ENCODE peak calls at places on chromosomes 11 and 22, in five cellular contexts. One of them, this sample, is unnamed.

GRCh38 chr11:65780770-65781151 is at the start of gene AP5B1:
- DNase-seq in adrenal gland: peak; percentile 55
- DNase-seq in spleen: peak; percentile 94
- DNase-seq in ovary: peak; percentile 48
- DNase-seq in prostate gland: peak; percentile 65
- DNase-seq in this sample: peak; percentile 50

GRCh38 chr11:117316197-117316961 is at the start of gene BACE1:
- DNase-seq in adrenal gland: peak; percentile 87
- DNase-seq in spleen: peak; percentile 86
- DNase-seq in prostate gland: peak; percentile 71
- DNase-seq in ovary: peak; percentile 86
- DNase-seq in this sample: peak; percentile 89

GRCh38 chr11:119316017-119316728 is 757 bp downstream of the MCAM start:
- DNase-seq in adrenal gland: peak; percentile 66
- DNase-seq in ovary: no peak
- DNase-seq in spleen: no peak
- DNase-seq in prostate gland: no peak
- DNase-seq in this sample: no peak

GRCh38 chr11:60905047-60905446 is 1.3 kb downstream of the PRPF19 start:
- DNase-seq in prostate gland: no peak
- DNase-seq in spleen: no peak
- DNase-seq in ovary: no peak
- DNase-seq in adrenal gland: no peak
- DNase-seq in this sample: no peak

GRCh38 chr11:120186408-120186798 is 24.4 kb upstream of the OAF start:
- DNase-seq in ovary: no peak
- DNase-seq in spleen: no peak
- DNase-seq in adrenal gland: no peak
- DNase-seq in prostate gland: no peak
- DNase-seq in this sample: no peak

GRCh38 chr11:95764267-95764898 is 25.2 kb downstream of the FAM76B start:
- DNase-seq in spleen: no peak
- DNase-seq in prostate gland: no peak
- DNase-seq in ovary: no peak
- DNase-seq in adrenal gland: no peak
- DNase-seq in this sample: no peak

GRCh38 chr11:100676901-100677300 is 10.2 kb upstream of the ARHGAP42 start:
- DNase-seq in prostate gland: no peak
- DNase-seq in adrenal gland: no peak
- DNase-seq in spleen: no peak
- DNase-seq in ovary: no peak
- DNase-seq in this sample: no peak

GRCh38 chr11:83521647-83522596 is 235.8 kb upstream of the CCDC90B start:
- DNase-seq in prostate gland: no peak
- DNase-seq in ovary: no peak
- DNase-seq in spleen: no peak
- DNase-seq in adrenal gland: no peak
- DNase-seq in this sample: no peak

GRCh38 chr11:117837070-117837776 is 12.7 kb upstream of the FXYD2 start:
- DNase-seq in spleen: peak; percentile 51
- DNase-seq in ovary: no peak
- DNase-seq in prostate gland: no peak
- DNase-seq in adrenal gland: no peak
- DNase-seq in this sample: peak; percentile 17

GRCh38 chr11:131579932-131580387 is 209.5 kb downstream of the NTM start:
- DNase-seq in spleen: no peak
- DNase-seq in adrenal gland: peak; percentile 25
- DNase-seq in ovary: no peak
- DNase-seq in prostate gland: no peak
- DNase-seq in this sample: peak; percentile 68

GRCh38 chr11:132523929-132524328 is 1008.4 kb downstream of the OPCML start:
- DNase-seq in adrenal gland: no peak
- DNase-seq in spleen: no peak
- DNase-seq in ovary: no peak
- DNase-seq in prostate gland: no peak
- DNase-seq in this sample: no peak

GRCh38 chr22:39453765-39454378 is 2.9 kb upstream of the MGAT3 start:
- DNase-seq in adrenal gland: no peak
- DNase-seq in spleen: no peak
- DNase-seq in prostate gland: no peak
- DNase-seq in ovary: no peak
- DNase-seq in this sample: no peak

GRCh38 chr11:13667245-13667644 is 1.2 kb upstream of the FAR1 start:
- DNase-seq in spleen: no peak
- DNase-seq in prostate gland: no peak
- DNase-seq in adrenal gland: no peak
- DNase-seq in ovary: no peak
- DNase-seq in this sample: no peak

GRCh38 chr22:41446057-41446501 is 522 bp downstream of the TOB2 start:
- DNase-seq in ovary: peak; percentile 39
- DNase-seq in spleen: peak; percentile 91
- DNase-seq in prostate gland: peak; percentile 16
- DNase-seq in adrenal gland: peak; percentile 46
- DNase-seq in this sample: peak; percentile 41

GRCh38 chr11:8719260-8720190 is 36.9 kb downstream of the RPL27A start:
- DNase-seq in spleen: no peak
- DNase-seq in prostate gland: peak; percentile 68
- DNase-seq in ovary: peak; percentile 40
- DNase-seq in adrenal gland: peak; percentile 81
- DNase-seq in this sample: no peak

GRCh38 chr11:103997082-103997481 is 39.4 kb upstream of the DDI1 start:
- DNase-seq in spleen: no peak
- DNase-seq in ovary: no peak
- DNase-seq in prostate gland: no peak
- DNase-seq in adrenal gland: no peak
- DNase-seq in this sample: no peak
- TF ChIP-seq POLR2A in spleen: no peak
- TF ChIP-seq POLR2A in ovary: no peak
- TF ChIP-seq POLR2A in prostate gland: no peak
- TF ChIP-seq POLR2A in adrenal gland: no peak
- TF ChIP-seq POLR2A in this sample: no peak

GRCh38 chr11:122979103-122979814 is 2.4 kb downstream of the BSX start:
- DNase-seq in adrenal gland: no peak
- DNase-seq in ovary: no peak
- DNase-seq in prostate gland: no peak
- DNase-seq in spleen: no peak
- DNase-seq in this sample: no peak
- H3K4me3 ChIP-seq in adrenal gland: no peak overlapping the region
- H3K4me3 ChIP-seq in ovary: no peak overlapping the region
- H3K4me3 ChIP-seq in prostate gland: no peak overlapping the region
- H3K4me3 ChIP-seq in spleen: no peak overlapping the region
- H3K4me3 ChIP-seq in this sample: no peak overlapping the region

GRCh38 chr22:37855462-37855861 is 6.2 kb downstream of the EIF3L start:
- DNase-seq in adrenal gland: no peak
- DNase-seq in ovary: no peak
- DNase-seq in prostate gland: no peak
- DNase-seq in spleen: no peak
- DNase-seq in this sample: no peak

GRCh38 chr22:37865510-37865909 is 16.3 kb downstream of the EIF3L start:
- DNase-seq in ovary: no peak
- DNase-seq in adrenal gland: no peak
- DNase-seq in spleen: no peak
- DNase-seq in prostate gland: no peak
- DNase-seq in this sample: no peak

GRCh38 chr22:37862570-37863325 is 13.5 kb downstream of the EIF3L start:
- DNase-seq in spleen: no peak
- DNase-seq in adrenal gland: no peak
- DNase-seq in ovary: no peak
- DNase-seq in prostate gland: no peak
- DNase-seq in this sample: no peak

GRCh38 chr22:37854946-37855345 is 5.7 kb downstream of the EIF3L start:
- DNase-seq in adrenal gland: no peak
- DNase-seq in prostate gland: peak; percentile 31
- DNase-seq in spleen: no peak
- DNase-seq in ovary: no peak
- DNase-seq in this sample: no peak

DNA sequence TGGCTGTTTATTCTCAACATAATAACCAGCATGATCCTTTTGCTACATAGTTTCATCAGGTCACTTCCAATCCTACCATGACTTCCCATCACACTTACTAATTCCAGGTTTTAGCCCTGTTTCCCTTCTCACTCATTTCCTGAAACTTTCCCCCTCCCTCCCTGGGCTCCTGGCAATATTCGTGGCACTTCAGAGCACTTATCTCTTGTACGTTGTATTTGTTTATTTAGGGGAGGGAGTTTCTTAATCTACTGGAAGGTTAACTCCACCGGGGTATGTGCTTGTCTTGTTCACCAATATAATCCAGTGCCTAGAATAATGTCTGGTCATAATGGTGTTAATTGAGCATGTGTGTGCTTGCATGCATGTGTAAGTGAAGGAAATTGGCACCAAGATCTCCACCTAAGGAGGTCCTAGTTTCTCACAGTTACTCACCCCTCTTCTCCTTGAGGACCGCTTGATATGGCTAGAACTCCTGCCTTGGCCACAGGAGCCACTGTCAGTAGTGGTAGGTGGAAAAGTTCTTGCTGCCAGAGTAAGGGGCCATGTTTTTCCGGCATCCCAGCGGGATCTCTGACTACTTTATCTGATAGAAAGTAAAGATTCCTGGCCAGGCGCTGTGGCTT is 11.7 kb downstream of the EIF3L start:
- DNase-seq in adrenal gland: no peak
- DNase-seq in ovary: no peak
- DNase-seq in spleen: no peak
- DNase-seq in prostate gland: no peak
- DNase-seq in this sample: no peak
- TF ChIP-seq POLR2A in adrenal gland: no peak
- TF ChIP-seq POLR2A in ovary: no peak
- TF ChIP-seq POLR2A in spleen: no peak
- TF ChIP-seq POLR2A in prostate gland: no peak
- TF ChIP-seq POLR2A in this sample: no peak

DNA sequence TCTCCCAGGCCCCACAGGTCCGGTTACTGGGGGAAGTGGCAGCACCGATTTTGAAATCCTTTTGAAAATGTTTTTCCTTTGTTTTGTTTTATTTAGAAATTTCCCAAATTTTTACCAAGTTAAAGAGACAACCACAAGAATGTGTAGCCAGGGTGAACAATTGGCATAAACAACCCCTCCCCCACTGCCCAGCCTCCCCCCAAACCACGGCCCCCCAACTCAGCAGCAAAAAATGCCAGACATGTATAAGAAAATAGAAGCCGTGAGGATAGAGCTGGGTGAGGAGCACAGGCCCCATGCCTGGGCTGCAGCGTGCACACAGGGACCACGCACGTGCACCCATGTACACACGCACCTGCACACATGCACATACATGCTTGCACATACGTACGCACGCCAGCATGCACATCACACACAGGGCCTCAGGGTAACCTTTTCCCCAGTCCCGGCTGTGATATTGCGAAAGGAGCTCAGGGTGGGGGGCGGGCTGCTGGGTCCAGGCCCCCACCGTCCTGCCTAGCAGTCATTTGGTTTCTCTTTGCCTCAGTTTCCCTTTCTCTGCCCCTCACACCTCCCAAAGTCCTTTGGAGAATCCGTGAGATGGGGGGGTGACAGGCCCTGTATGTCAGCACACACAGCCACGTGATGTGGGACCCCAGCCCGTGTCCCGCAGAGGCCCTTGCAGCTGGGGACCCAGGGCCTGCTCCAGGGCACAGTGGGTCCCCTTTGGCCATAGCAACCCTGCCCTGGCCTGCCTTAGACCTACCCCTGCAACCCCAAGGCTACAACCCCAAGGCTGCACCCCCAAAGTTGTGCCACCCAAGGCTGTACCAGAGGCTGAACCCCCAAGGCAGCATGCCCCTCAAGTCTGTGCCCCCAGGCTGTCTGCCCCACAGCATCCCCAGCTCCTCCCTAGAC is 42.9 kb downstream of the IGF2 start:
- DNase-seq in adrenal gland: no peak
- DNase-seq in spleen: peak; percentile 59
- DNase-seq in ovary: no peak
- DNase-seq in prostate gland: no peak
- DNase-seq in this sample: no peak
- H3K4me3 ChIP-seq in adrenal gland: no peak overlapping the region
- H3K4me3 ChIP-seq in spleen: no peak overlapping the region
- H3K4me3 ChIP-seq in ovary: no peak overlapping the region
- H3K4me3 ChIP-seq in prostate gland: no peak overlapping the region
- H3K4me3 ChIP-seq in this sample: no peak overlapping the region

GRCh38 chr11:122642971-122643370 is 12.6 kb upstream of the UBASH3B start:
- DNase-seq in adrenal gland: no peak
- DNase-seq in ovary: no peak
- DNase-seq in prostate gland: no peak
- DNase-seq in spleen: no peak
- DNase-seq in this sample: no peak
- TF ChIP-seq POLR2A in adrenal gland: no peak
- TF ChIP-seq POLR2A in ovary: no peak
- TF ChIP-seq POLR2A in prostate gland: no peak
- TF ChIP-seq POLR2A in spleen: no peak
- TF ChIP-seq POLR2A in this sample: no peak

DNA sequence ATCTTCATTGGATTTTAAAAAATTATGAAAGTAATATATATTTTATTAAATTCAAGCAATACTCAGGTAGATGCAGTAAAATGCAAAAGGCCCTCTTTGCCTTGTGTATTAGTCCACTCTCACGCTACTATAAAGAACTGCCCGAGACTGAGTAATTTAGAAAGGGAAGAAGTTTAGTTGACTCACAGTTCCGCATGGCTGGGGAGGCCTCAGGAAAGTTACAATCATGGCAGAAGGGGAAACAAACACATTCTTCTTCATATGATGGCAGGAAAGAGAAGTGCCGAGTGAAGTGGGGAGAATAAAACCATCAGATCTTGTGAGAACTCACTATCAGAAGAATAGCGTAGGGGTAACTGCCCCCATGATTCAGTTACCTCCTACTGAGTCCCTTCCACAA is 130.8 kb downstream of the HIPK3 start:
- DNase-seq in spleen: no peak
- DNase-seq in ovary: no peak
- DNase-seq in adrenal gland: no peak
- DNase-seq in prostate gland: no peak
- DNase-seq in this sample: no peak
- H3K4me3 ChIP-seq in spleen: no peak overlapping the region
- H3K4me3 ChIP-seq in ovary: no peak overlapping the region
- H3K4me3 ChIP-seq in adrenal gland: no peak overlapping the region
- H3K4me3 ChIP-seq in prostate gland: no peak overlapping the region
- H3K4me3 ChIP-seq in this sample: no peak overlapping the region

GRCh38 chr11:76140912-76141574 is 65.3 kb downstream of the WNT11 start:
- DNase-seq in ovary: no peak
- DNase-seq in adrenal gland: no peak
- DNase-seq in spleen: no peak
- DNase-seq in prostate gland: peak; percentile 37
- DNase-seq in this sample: no peak
- TF ChIP-seq POLR2A in ovary: no peak
- TF ChIP-seq POLR2A in adrenal gland: no peak
- TF ChIP-seq POLR2A in spleen: no peak
- TF ChIP-seq POLR2A in prostate gland: no peak
- TF ChIP-seq POLR2A in this sample: no peak

GRCh38 chr11:70700453-70700852 is 302.1 kb downstream of the CTTN start:
- DNase-seq in adrenal gland: no peak
- DNase-seq in prostate gland: no peak
- DNase-seq in ovary: no peak
- DNase-seq in spleen: peak; percentile 51
- DNase-seq in this sample: no peak
- H3K4me3 ChIP-seq in adrenal gland: no peak overlapping the region
- H3K4me3 ChIP-seq in prostate gland: no peak overlapping the region
- H3K4me3 ChIP-seq in ovary: no peak overlapping the region
- H3K4me3 ChIP-seq in spleen: no peak overlapping the region
- H3K4me3 ChIP-seq in this sample: no peak overlapping the region

This sample was measured in testis.